ENCODE peak calls at places on chromosomes 5 and 9, in six cellular contexts. O is GM23248, B is heart left ventricle, V is endothelial cell of umbilical vein, F is adipocyte, U is left lung. R is an unnamed sample.

GRCh38 chr5:119016125-119016774 is 27.9 kb upstream of the DTWD2 start:
- DNase-seq in B (no peak), V (no peak), U (no peak), O (no peak), F (no peak), R (no peak)

GRCh38 chr5:82312373-82312856 is 34.3 kb upstream of the RPS23 start:
- DNase-seq in U (peak), F (peak), B (peak), O (peak), V (peak), R (no peak)

GRCh38 chr9:114386886-114387677 is 700 bp downstream of the AKNA start:
- DNase-seq in F (peak), B (peak), V (no peak), U (peak), O (peak), R (peak)

GRCh38 chr9:13330396-13331004 is 51.0 kb upstream of the MPDZ start:
- DNase-seq in F (no peak), O (no peak), U (no peak), B (peak), V (peak), R (no peak)

GRCh38 chr5:179872356-179873160 is 13.9 kb upstream of the MRNIP start:
- DNase-seq in U (peak), F (no peak), B (no peak), V (no peak), O (no peak), R (no peak)

GRCh38 chr9:95877984-95878383 is 2.5 kb downstream of the ERCC6L2 start:
- DNase-seq in F (no peak), V (no peak), O (no peak), B (no peak), U (no peak), R (no peak)

GRCh38 chr5:139232161-139232724 is 34.1 kb upstream of the SIL1 start:
- DNase-seq in V (no peak), O (peak), U (no peak), B (no peak), F (peak), R (no peak)

GRCh38 chr9:100865111-100865510 is 163.4 kb upstream of the PLPPR1 start:
- DNase-seq in O (no peak), F (no peak), V (no peak), B (no peak), U (no peak), R (no peak)

GRCh38 chr9:93298498-93299417 is 114.8 kb downstream of the WNK2 start:
- DNase-seq in V (no peak), U (no peak), O (no peak), F (no peak), B (no peak), R (peak)

GRCh38 chr9:97853844-97854695 is 1.0 kb downstream of the FOXE1 start:
- DNase-seq in U (peak), B (no peak), O (peak), V (no peak), F (no peak), R (peak)

GRCh38 chr5:107396351-107396690 is 274.4 kb downstream of the EFNA5 start:
- DNase-seq in B (no peak), U (no peak), V (no peak), O (no peak), F (no peak), R (no peak)

GRCh38 chr9:79570449-79571308 is 1.1 kb upstream of the TLE4 start:
- DNase-seq in U (peak), V (peak), F (peak), O (peak), B (peak), R (peak)

GRCh38 chr5:175478384-175479124 is at the start of gene SFXN1:
- DNase-seq in O (peak), F (peak), U (peak), B (peak), V (peak), R (peak)

GRCh38 chr5:12023614-12024241 is 119.5 kb upstream of the CTNND2 start:
- DNase-seq in B (no peak), V (peak), F (peak), O (peak), U (no peak), R (no peak)

GRCh38 chr9:21554813-21555212 is 72.7 kb upstream of the IFNE start:
- DNase-seq in F (no peak), B (no peak), V (peak), O (no peak), U (no peak), R (no peak)

GRCh38 chr5:54471398-54471797 is 15.9 kb downstream of the HSPB3 start:
- DNase-seq in O (no peak), B (no peak), V (no peak), F (no peak), U (no peak), R (no peak)

DNA sequence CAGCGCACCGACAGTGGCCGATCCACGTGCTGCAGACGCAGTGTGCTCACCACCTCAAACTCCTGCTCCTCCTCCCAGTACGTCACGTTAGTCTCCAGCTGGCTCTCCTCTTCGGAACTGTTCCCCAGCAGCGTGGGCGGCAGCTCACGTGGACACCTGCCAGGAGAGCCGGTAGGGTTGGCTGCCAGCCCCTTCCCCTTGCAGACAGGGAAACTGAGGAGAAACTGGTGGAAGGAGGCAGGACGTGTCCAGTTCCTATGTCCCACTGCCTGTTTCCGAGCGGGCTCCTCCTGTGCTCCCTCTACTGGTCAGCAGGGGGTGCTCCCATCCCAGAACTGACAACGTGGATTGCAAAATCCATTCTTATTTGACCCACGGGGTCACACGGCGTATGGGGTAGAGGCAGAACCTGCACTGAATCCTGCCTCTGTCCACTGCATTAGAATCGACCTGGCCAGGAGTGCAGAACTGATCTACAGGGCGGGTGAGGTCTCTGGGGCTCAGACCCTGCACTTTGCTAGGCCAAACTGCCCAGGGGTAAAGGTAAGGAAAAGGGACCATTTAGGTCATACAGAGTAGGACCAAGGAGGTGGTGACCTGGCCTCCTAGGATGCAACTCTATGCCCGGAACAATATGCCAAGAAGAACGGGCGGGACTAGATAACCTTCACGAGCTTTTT is 25.7 kb downstream of the PDGFRB start:
- DNase-seq in B (peak), F (peak), O (peak), V (peak), U (peak), R (peak)
- H3K4me3 ChIP-seq in B (no peak), F (no peak), O (no peak), V (no peak), U (no peak), R (peak)

GRCh38 chr9:14352549-14352948 is 38.6 kb upstream of the NFIB start:
- DNase-seq in B (no peak), O (no peak), V (peak), U (no peak), F (no peak), R (no peak)
- H3K4me3 ChIP-seq in B (no peak), O (no peak), V (no peak), U (no peak), F (no peak), R (no peak)

GRCh38 chr9:90647843-90648242 is 5.2 kb upstream of the DIRAS2 start:
- DNase-seq in O (no peak), U (no peak), V (no peak), F (no peak), B (no peak), R (no peak)

GRCh38 chr9:90641090-90641489 is 1.5 kb downstream of the DIRAS2 start:
- DNase-seq in B (no peak), O (no peak), V (no peak), U (no peak), F (no peak), R (no peak)

GRCh38 chr9:90641868-90642558 is 611 bp downstream of the DIRAS2 start:
- DNase-seq in U (no peak), B (no peak), O (peak), V (no peak), F (no peak), R (no peak)

GRCh38 chr9:90645721-90646120 is 3.1 kb upstream of the DIRAS2 start:
- DNase-seq in F (no peak), O (no peak), U (no peak), B (no peak), V (no peak), R (no peak)

GRCh38 chr9:90642570-90643539 is at the start of gene DIRAS2:
- DNase-seq in O (peak), B (peak), F (peak), U (peak), V (peak), R (peak)
- H3K4me3 ChIP-seq in O (peak), B (peak), F (peak), U (peak), V (no peak), R (peak)

DNA sequence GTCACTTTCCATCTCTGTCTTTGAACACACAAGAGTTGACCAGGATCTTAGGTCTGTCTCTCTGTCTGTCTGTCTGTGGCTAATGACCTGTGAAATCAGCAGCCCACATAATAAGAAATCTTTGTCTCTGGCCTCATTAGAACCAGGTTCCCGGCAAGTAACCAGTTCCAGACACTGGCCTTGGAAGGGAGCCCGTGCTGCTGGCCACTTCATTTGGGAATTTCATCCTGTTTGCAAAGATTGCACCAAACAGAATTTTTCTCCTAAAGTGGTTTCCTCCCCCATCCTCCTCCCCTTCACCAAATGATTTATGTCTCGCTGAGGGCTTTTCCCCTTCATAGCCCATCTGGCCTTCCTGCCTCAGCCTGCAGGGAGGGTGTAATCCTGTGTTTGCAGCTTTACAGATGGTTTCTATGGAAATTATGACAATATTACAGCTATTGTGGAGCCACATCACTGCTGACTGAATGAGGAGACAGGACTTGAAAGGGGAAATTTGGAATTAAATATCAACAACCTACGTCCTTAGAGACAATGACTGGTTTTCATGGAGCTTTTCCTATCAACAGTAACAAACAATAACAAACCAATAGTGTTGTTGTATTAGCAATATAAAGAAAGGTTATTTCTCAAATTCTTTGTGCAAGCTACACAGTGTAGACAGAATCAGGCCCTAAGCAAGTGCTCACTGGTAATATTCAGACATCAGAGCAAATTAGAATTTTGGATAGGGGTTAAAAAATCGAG is 25.7 kb downstream of the DPYSL3 start:
- DNase-seq in F (peak), B (peak), U (no peak), V (peak), O (peak), R (no peak)
- H3K4me3 ChIP-seq in F (peak), B (no peak), U (no peak), V (no peak), O (peak), R (no peak)

GRCh38 chr9:136588663-136589464 is 43.0 kb upstream of the NOTCH1 start:
- DNase-seq in V (no peak), B (no peak), O (no peak), U (peak), F (no peak), R (no peak)
- H3K4me3 ChIP-seq in V (no peak), B (no peak), O (no peak), U (no peak), F (no peak), R (no peak)

GRCh38 chr5:33275921-33276705 is 164.7 kb upstream of the TARS1 start:
- DNase-seq in B (no peak), U (no peak), V (peak), F (no peak), O (peak), R (no peak)

GRCh38 chr5:33273985-33274384 is 166.8 kb upstream of the TARS1 start:
- DNase-seq in U (no peak), B (no peak), V (no peak), F (no peak), O (no peak), R (no peak)

GRCh38 chr5:33281507-33281906 is 159.3 kb upstream of the TARS1 start:
- DNase-seq in F (no peak), V (no peak), U (no peak), B (no peak), O (no peak), R (no peak)

GRCh38 chr5:33275391-33275790 is 165.4 kb upstream of the TARS1 start:
- DNase-seq in F (no peak), B (no peak), V (peak), O (no peak), U (no peak), R (no peak)

GRCh38 chr5:33277061-33277460 is 163.7 kb upstream of the TARS1 start:
- DNase-seq in U (no peak), B (no peak), O (no peak), V (peak), F (no peak), R (no peak)
- H3K4me3 ChIP-seq in U (no peak), B (no peak), O (no peak), V (no peak), F (no peak), R (no peak)

GRCh38 chr9:4815381-4815956 is 22.7 kb downstream of the RCL1 start:
- DNase-seq in F (no peak), U (no peak), V (no peak), B (no peak), O (no peak), R (no peak)
- H3K4me3 ChIP-seq in F (no peak), U (no peak), V (no peak), B (no peak), O (no peak), R (no peak)

DNA sequence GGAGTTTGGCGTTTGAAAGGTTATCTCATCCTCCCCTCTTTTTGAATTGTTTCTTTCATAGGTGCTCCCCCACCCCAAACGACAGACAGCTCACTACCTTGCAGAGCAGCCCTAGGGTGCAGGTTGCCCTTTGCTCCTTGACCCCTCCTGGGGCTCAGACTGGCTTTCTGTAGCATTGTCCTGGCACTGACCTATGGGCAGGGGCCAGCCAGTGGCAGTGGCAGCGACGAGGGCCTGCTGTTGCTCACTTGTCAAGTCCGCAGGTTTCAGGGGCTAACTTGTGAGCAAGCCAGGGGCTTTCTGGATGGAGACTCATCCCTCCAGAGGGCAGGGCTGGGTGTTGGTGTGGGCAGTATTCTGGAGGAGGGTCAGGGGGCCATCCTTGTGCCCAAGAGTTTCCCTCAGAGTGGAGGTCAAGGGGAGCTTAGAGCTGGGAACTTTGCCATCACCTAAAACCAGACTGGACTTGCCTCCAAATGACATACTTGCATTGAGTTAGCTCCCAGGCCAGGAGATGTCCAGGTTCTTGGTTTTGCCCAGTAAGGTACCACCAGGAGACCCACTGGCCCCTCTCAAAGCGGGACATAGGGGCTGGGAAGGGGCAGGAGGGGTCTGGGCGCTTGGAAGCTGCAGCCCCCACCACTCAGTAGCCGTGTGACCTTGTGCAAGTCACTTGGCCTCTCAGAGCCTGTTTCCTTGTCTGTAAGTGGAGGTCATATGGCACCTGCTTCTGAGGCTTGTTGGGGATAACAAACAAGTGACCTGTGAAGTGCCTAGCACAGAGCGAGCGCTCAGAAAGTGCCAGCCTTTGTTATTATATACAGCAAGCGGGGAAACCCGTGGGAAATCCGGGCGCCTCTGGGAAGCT is 53.5 kb upstream of the CDKN2AIPNL start:
- DNase-seq in O (no peak), F (no peak), U (no peak), B (peak), V (no peak), R (no peak)
- H3K4me3 ChIP-seq in O (no peak), F (peak), U (peak), B (peak), V (no peak), R (peak)